ENCODE peak calls at places on chromosomes 3 and 15, in six cellular contexts. X, W, N, J, M and U are unnamed samples. For H3K4me1, the result is how much of the 10 kb centered on the place peaks cover.

GRCh38 chr3:190384241-190384863 is 3.6 kb upstream of the CLDN16 start:
- DNase-seq in J (no peak), W (peak), N (peak), X (peak), M (peak), U (no peak)

GRCh38 chr15:100350434-100351226 is 8.9 kb upstream of the ADAMTS17 start:
- DNase-seq in M (peak), N (no peak), X (no peak), W (peak), J (no peak), U (peak)

GRCh38 chr15:43253431-43254403 is 13.0 kb downstream of the TGM5 start:
- DNase-seq in J (no peak), M (peak), N (no peak), X (no peak), W (peak), U (peak)

GRCh38 chr3:177753498-177754155 is 556.3 kb upstream of the TBL1XR1 start:
- DNase-seq in W (peak), M (no peak), N (no peak), J (peak), X (peak), U (no peak)

GRCh38 chr15:83285979-83286553 is 1.6 kb upstream of the BNC1 start:
- DNase-seq in J (no peak), X (no peak), W (peak), M (no peak), N (no peak), U (no peak)

GRCh38 chr15:41417418-41417811 is 520 bp downstream of the RTF1 start:
- DNase-seq in J (no peak), N (no peak), W (peak), X (no peak), M (no peak), U (no peak)

GRCh38 chr15:35496585-35496984 is 49.4 kb downstream of the DPH6 start:
- DNase-seq in N (no peak), X (no peak), W (no peak), M (no peak), J (no peak), U (no peak)

GRCh38 chr3:164418426-164418825 is 659.9 kb downstream of the SI start:
- DNase-seq in X (no peak), M (no peak), W (no peak), J (no peak), N (no peak), U (no peak)

GRCh38 chr3:119644481-119644880 is 15.9 kb downstream of the POPDC2 start:
- DNase-seq in N (no peak), M (no peak), J (no peak), W (no peak), X (no peak), U (no peak)

GRCh38 chr15:66080791-66081475 is 172.6 kb downstream of the MEGF11 start:
- DNase-seq in J (no peak), N (no peak), M (no peak), X (no peak), W (peak), U (peak)

GRCh38 chr3:70264122-70264780 is 48.2 kb downstream of the MDFIC2 start:
- DNase-seq in X (no peak), J (no peak), W (peak), N (no peak), M (peak), U (no peak)

GRCh38 chr3:148654433-148654832 is 43.3 kb upstream of the AGTR1 start:
- DNase-seq in X (no peak), J (no peak), M (no peak), N (no peak), W (no peak), U (no peak)

GRCh38 chr15:59644757-59645156 is 12.6 kb downstream of the GTF2A2 start:
- DNase-seq in J (no peak), N (no peak), M (no peak), W (peak), X (no peak), U (no peak)

GRCh38 chr3:14570089-14570488 is 29.9 kb upstream of the GRIP2 start:
- DNase-seq in M (no peak), N (no peak), X (no peak), W (no peak), J (no peak), U (no peak)

GRCh38 chr3:36893137-36893557 is 51.7 kb downstream of the TRANK1 start:
- DNase-seq in J (no peak), X (peak), N (no peak), M (no peak), W (peak), U (no peak)

GRCh38 chr3:100777271-100777670 is 68.0 kb downstream of the TFG start:
- DNase-seq in W (peak), N (no peak), J (no peak), M (no peak), X (no peak), U (no peak)

GRCh38 chr15:96416934-96417759 is 86.6 kb downstream of the NR2F2 start:
- DNase-seq in M (peak), J (no peak), W (peak), N (no peak), X (no peak), U (no peak)

GRCh38 chr15:25501828-25502446 is 63.1 kb upstream of the UBE3A start:
- DNase-seq in W (peak), J (no peak), X (no peak), N (peak), M (no peak), U (no peak)

GRCh38 chr3:126854666-126855065 is 128.2 kb upstream of the PLXNA1 start:
- DNase-seq in N (no peak), M (no peak), W (no peak), X (no peak), J (no peak), U (no peak)

GRCh38 chr15:100493213-100493612 is 35.5 kb downstream of the CERS3 start:
- DNase-seq in J (no peak), W (no peak), X (no peak), N (no peak), M (no peak), U (no peak)

GRCh38 chr3:46469680-46470357 is 5.1 kb upstream of the LTF start:
- DNase-seq in M (peak), X (no peak), W (no peak), J (no peak), N (no peak), U (no peak)

GRCh38 chr3:196274585-196274984 is 12.9 kb downstream of the PCYT1A start:
- DNase-seq in M (no peak), N (no peak), J (no peak), W (peak), X (no peak), U (peak)

DNA sequence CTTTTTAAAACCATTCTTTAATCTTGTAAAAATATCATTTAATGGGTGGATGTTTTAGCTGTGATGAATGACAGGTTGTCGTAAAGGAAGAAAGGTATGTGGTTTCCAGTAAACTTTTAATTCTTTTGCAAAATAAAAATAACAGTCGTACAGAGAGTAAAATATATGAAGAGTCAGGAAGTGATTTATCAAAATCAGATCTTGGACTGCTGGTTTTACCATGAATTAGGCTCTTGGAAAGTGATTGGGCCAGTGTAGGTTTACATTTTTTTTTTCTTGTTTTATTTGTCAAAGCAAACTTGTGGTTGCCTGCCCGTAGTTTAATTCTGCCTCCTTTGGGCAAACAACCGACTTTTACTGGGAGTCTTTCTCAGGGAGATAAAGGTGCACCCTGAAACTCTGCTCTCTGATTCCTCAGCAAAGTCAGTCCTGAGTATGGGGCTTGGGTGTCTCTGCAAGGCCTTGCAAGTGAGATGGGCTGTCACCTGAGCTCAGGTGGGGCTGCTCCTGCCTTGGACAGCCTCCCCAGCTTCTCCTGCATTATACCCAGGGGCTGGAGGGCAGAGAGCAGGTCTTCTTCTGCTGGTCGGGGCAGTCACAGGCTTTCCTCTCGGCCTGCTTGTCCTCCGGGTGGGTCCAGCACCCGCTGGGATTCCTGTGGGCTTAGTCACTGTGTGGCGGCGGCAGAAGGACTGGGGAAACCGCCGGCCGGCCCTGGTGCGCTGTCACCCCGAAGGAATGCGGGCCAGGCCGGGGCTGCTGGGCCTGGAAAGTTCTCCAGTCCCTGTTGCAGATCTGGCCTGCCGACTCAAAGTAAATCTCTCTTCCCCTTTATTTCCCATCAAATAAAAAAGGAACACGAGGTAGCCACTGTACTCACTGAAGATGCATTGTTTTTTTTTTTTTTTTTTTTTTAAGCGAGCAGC is 79.0 kb downstream of the IGF1R start:
- DNase-seq in X (peak), N (peak), J (peak), W (peak), M (peak), U (peak)
- TF ChIP-seq POLR2A in X (no peak), N (no peak), J (no peak), W (no peak), M (no peak), U (no peak)

GRCh38 chr3:37982351-37982750 is 8.2 kb upstream of the VILL start:
- DNase-seq in X (no peak), M (no peak), N (no peak), W (no peak), J (no peak), U (no peak)

GRCh38 chr3:37985637-37986320 is 4.8 kb upstream of the VILL start:
- DNase-seq in X (peak), M (peak), W (peak), J (peak), N (no peak), U (peak)

GRCh38 chr3:37986479-37987314 is 3.9 kb upstream of the VILL start:
- DNase-seq in J (peak), N (no peak), W (no peak), X (peak), M (peak), U (peak)

GRCh38 chr3:37984051-37984450 is 6.5 kb upstream of the VILL start:
- DNase-seq in N (no peak), M (no peak), W (no peak), X (no peak), J (no peak), U (no peak)

DNA sequence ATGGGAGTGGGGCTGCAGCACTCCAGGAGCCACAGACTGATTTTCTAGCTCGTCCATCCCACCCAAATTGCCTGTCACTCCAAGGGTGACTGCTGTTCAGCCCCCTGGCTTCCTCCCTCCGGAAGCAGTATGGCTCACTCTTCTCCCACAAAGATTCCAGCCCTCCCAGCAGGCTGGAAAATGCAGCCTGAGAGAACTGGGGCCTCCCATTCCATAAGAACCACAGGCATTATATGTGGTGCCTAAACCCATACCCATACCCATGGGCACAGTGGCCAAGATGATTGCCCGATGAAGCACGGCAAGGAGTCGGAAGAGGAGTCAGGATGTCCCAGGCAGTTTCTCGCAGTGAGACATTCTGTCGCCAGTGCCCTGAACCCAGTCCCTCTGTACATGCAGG is 6.0 kb upstream of the VILL start:
- DNase-seq in W (no peak), J (no peak), M (no peak), N (no peak), X (no peak), U (no peak)
- H3K4me1 ChIP-seq in W (under half), J (under half), M (under half), N (under half), X (under half), U (under half)

GRCh38 chr3:12796171-12797123 is at the start of gene CAND2:
- DNase-seq in W (peak), M (peak), N (no peak), X (peak), J (peak), U (peak)
- TF ChIP-seq CTCF in W (no peak), M (no peak), N (no peak), X (no peak), J (no peak), U (no peak)

GRCh38 chr3:12853803-12854202 is 12.4 kb upstream of the RPL32 start:
- DNase-seq in M (no peak), W (no peak), X (no peak), J (no peak), N (no peak), U (no peak)
- TF ChIP-seq POLR2A in M (no peak), W (no peak), X (no peak), J (no peak), N (no peak), U (no peak)

DNA sequence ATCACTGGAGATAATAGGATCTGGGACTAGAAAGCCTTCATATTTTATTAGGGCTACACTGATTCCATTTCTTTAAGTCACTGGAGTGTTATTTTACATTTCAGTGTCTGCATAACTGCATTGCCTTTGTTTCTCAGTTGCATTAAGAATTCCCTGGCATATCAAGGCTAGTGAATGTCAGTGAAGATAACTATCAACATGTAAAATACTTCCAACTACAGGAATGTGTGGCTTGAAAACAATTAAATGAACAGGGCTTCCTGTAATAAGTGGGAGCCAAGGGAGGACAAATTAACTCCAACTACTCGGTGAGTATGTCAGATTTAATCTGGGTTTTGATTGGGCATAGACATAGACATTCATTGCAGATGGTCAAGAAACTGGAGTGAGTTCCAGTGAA is 628.5 kb downstream of the ROBO2 start:
- DNase-seq in M (no peak), J (no peak), W (no peak), X (no peak), N (no peak), U (no peak)
- H3K4me1 ChIP-seq in M (under half), J (under half), W (under half), X (under half), N (under half), U (under half)